ENCODE peak calls at places on chromosomes 16 and 17, in eight cellular contexts. D, P, F, J, U, V, R and T are unnamed samples.

GRCh38 chr17:44203731-44204452 is 4.2 kb upstream of the ATXN7L3 start:
- DNase-seq in D (peak; percentile 59), P (peak; percentile 71), F (peak; percentile 43), J (no peak), U (no peak), V (no peak), R (peak; percentile 62), T (peak; percentile 74)

GRCh38 chr17:58337600-58338453 is 9.2 kb upstream of the TSPOAP1 start:
- DNase-seq in D (peak; percentile 68), P (peak; percentile 72), F (peak; percentile 87), J (no peak), U (no peak), V (peak; percentile 94), R (no peak), T (no peak)

GRCh38 chr17:21275047-21275578 is 9.4 kb upstream of the MAP2K3 start:
- DNase-seq in D (peak; percentile 77), P (no peak), F (peak; percentile 57), J (no peak), U (no peak), V (no peak), R (no peak), T (no peak)

GRCh38 chr16:67034478-67034877 is 5.5 kb downstream of the CBFB start:
- DNase-seq in D (no peak), P (peak; percentile 49), F (no peak), J (no peak), U (no peak), V (no peak), R (no peak), T (no peak)

GRCh38 chr16:57528499-57529323 is 7.7 kb downstream of the CCDC102A start:
- DNase-seq in D (no peak), P (no peak), F (no peak), J (no peak), U (no peak), V (no peak), R (no peak), T (peak; percentile 60)

GRCh38 chr17:19769946-19770652 is 22.0 kb upstream of the ALDH3A1 start:
- DNase-seq in D (no peak), P (peak; percentile 54), F (peak; percentile 19), J (no peak), U (no peak), V (no peak), R (no peak), T (no peak)

GRCh38 chr17:45333702-45334092 is 16.9 kb upstream of the MAP3K14 start:
- DNase-seq in D (no peak), P (no peak), F (no peak), J (no peak), U (no peak), V (no peak), R (no peak), T (no peak)

GRCh38 chr17:80441133-80441578 is 26.2 kb downstream of the ENDOV start:
- DNase-seq in D (peak; percentile 97), P (peak; percentile 34), F (peak; percentile 62), J (no peak), U (peak; percentile 31), V (no peak), R (peak; percentile 88), T (no peak)

GRCh38 chr17:61451538-61452300 is 503 bp upstream of the TBX4 start:
- DNase-seq in D (peak; percentile 19), P (no peak), F (no peak), J (no peak), U (no peak), V (no peak), R (no peak), T (peak; percentile 52)

GRCh38 chr16:3825103-3825502 is 55.4 kb downstream of the CREBBP start:
- DNase-seq in D (no peak), P (peak; percentile 49), F (peak; percentile 15), J (no peak), U (no peak), V (no peak), R (no peak), T (no peak)

GRCh38 chr16:85657996-85658395 is 30.8 kb downstream of the GINS2 start:
- DNase-seq in D (no peak), P (no peak), F (no peak), J (no peak), U (no peak), V (no peak), R (no peak), T (no peak)